ENCODE peak calls at places on chromosome 1, in four cellular contexts. W, B, R and E are unnamed samples. For H3K4me1, the result is how much of the 10 kb centered on the place peaks cover.

GRCh38 chr1:76190749-76191424 is 116.3 kb downstream of the ST6GALNAC3 start:
- DNase-seq in W (no peak), B (no peak), R (no peak), E (no peak)

GRCh38 chr1:77416692-77417450 is 135.1 kb downstream of the AK5 start:
- DNase-seq in W (peak), B (no peak), R (no peak), E (peak)

GRCh38 chr1:117886101-117886795 is 43.2 kb downstream of the GDAP2 start:
- DNase-seq in W (no peak), B (no peak), R (no peak), E (no peak)

GRCh38 chr1:69814926-69815325 is 247.2 kb downstream of the LRRC7 start:
- DNase-seq in W (no peak), B (no peak), R (no peak), E (no peak)

GRCh38 chr1:90969241-90969640 is 52.6 kb downstream of the ZNF644 start:
- DNase-seq in W (no peak), B (no peak), R (no peak), E (no peak)

GRCh38 chr1:66542811-66543767 is 9.1 kb downstream of the SGIP1 start:
- DNase-seq in W (no peak), B (peak), R (peak), E (peak)

GRCh38 chr1:92483442-92484170 is 3.1 kb downstream of the GFI1 start:
- DNase-seq in W (peak), B (no peak), R (no peak), E (peak)

GRCh38 chr1:241847540-241847795 is 536 bp upstream of the EXO1 start:
- DNase-seq in W (no peak), B (no peak), R (no peak), E (no peak)

GRCh38 chr1:169368406-169368769 is 393 bp downstream of the BLZF1 start:
- DNase-seq in W (no peak), B (peak), R (peak), E (no peak)

GRCh38 chr1:27519341-27520258 is 29.6 kb upstream of the WASF2 start:
- DNase-seq in W (no peak), B (no peak), R (peak), E (no peak)

GRCh38 chr1:8862528-8862927 is 16.0 kb downstream of the ENO1 start:
- DNase-seq in W (peak), B (no peak), R (no peak), E (peak)

GRCh38 chr1:8121261-8122159 is 95.4 kb upstream of the ERRFI1 start:
- DNase-seq in W (peak), B (peak), R (peak), E (no peak)

GRCh38 chr1:49339043-49339442 is 562.4 kb upstream of the BEND5 start:
- DNase-seq in W (no peak), B (no peak), R (no peak), E (no peak)

GRCh38 chr1:212561501-212561931 is 47.0 kb upstream of the ATF3 start:
- DNase-seq in W (no peak), B (no peak), R (peak), E (no peak)

GRCh38 chr1:89022167-89022959 is at the start of gene GBP3:
- DNase-seq in W (no peak), B (no peak), R (no peak), E (no peak)

GRCh38 chr1:4001461-4001860 is 101.4 kb upstream of the C1orf174 start:
- DNase-seq in W (no peak), B (no peak), R (no peak), E (no peak)

GRCh38 chr1:80402636-80403035 is 1396.1 kb upstream of the ADGRL4 start:
- DNase-seq in W (no peak), B (no peak), R (no peak), E (no peak)

GRCh38 chr1:64092851-64093371 is 110.5 kb upstream of the UBE2U start:
- DNase-seq in W (no peak), B (no peak), R (no peak), E (peak)

GRCh38 chr1:59730759-59731478 is 83.8 kb upstream of the HOOK1 start:
- DNase-seq in W (peak), B (peak), R (peak), E (peak)

GRCh38 chr1:54135436-54136120 is 17.2 kb downstream of the CDCP2 start:
- DNase-seq in W (no peak), B (no peak), R (no peak), E (no peak)
- H3K4me1 ChIP-seq in W (under half), B (under half), R (under half), E (under half)

GRCh38 chr1:161987303-161987702 is 36.4 kb downstream of the OLFML2B start:
- DNase-seq in W (no peak), B (no peak), R (no peak), E (no peak)

GRCh38 chr1:161987872-161988271 is 35.8 kb downstream of the OLFML2B start:
- DNase-seq in W (no peak), B (no peak), R (no peak), E (no peak)

GRCh38 chr1:161986328-161986727 is 37.3 kb downstream of the OLFML2B start:
- DNase-seq in W (no peak), B (no peak), R (no peak), E (peak)

GRCh38 chr1:161983725-161984124 is 39.9 kb downstream of the OLFML2B start:
- DNase-seq in W (no peak), B (no peak), R (no peak), E (no peak)

DNA sequence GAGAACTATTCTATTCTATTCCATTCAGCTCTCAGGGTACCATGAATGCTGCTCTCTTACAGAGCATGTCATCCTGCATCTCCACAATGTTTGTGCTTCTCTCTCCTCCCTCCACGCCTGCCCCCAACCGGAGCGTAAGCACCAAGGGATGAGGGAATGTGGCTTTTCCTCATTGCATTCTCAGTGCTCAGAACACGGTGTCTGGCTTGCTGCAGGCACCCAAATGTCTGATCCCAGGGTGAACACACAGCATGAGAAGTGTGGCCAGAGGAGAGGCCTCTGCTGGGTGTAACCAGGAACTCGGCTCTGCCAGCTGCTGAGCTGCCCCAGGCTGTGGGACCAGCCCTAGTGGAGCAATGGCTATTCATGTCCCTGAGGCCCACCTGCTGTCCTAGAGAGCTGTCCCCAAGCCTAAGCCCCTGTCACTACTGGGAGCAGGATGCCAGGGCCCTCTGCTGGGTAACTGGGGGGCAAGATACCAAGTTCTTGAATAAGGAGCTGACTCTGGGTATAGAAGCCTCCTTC is 38.3 kb downstream of the OLFML2B start:
- DNase-seq in W (no peak), B (no peak), R (no peak), E (no peak)
- H3K4me1 ChIP-seq in W (under half), B (under half), R (under half), E (under half)

DNA sequence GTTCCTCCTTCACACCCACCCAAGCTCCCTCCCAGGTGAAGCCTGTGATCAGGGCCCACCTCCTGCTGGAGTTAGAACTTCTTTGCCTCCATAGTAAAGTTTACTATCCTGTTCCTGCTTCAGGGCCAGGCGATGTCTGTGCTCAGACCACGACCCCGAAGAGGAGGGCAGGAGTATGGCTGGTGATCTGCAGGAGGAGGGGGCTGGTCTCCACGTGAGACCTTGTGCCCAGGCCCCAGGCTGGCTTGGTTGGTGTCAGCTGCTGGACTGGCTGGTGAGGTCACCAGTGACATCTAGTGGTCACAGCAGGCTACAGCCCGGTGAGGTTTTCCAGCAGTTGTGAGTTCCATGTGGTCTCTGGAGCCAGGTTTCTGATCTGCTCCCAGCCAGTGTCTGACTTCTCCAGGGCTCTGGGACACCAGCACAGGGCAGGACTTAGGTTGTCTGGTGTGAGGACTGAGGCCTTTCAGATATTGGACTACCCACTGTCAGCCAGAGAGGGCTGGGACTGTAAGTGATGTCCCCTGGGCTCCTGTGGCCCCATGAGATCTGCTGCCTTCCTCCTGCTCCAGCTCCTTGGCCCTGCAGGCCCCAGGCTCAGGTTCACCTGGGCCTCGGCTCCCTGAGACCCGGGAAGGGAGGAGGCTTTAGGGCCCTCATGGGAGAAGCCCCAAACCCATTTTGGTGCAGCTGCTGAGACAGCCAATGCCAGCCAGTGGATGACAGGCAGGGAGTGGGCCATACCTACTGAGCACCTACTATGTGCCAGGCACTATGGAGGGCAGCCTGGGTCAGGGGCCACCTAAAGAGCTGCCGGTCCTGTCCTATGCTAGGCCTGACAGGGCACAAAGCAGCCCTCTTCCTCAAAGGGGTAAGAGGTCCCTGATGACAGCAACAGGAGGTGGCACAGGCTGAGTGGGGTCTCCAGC is 6.0 kb upstream of the UBL4B start:
- DNase-seq in W (peak), B (peak), R (peak), E (peak)
- H3K4me1 ChIP-seq in W (under half), B (under half), R (under half), E (under half)

DNA sequence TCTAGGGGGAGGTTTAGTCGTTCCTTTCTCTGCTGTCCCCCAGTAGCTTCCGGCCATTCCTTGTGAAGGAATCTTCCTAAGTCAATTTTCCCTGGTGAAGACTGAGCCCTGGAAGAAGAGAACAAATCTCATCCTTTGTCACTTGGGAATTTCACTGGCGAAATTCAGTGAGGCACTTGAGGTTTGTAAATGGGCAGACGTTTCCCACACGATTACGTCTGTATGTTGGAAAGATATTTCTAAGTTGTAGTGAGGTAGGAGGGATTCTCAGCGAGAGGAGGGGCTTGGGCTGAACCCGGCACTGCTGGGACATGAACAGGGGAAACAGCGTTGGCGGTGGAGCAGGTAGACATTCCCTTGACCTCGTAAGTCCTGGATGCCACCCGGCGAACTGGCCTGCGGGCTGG is 47.2 kb downstream of the GALNT2 start:
- DNase-seq in W (no peak), B (no peak), R (peak), E (no peak)
- H3K4me1 ChIP-seq in W (under half), B (half or more), R (under half), E (under half)

GRCh38 chr1:201487742-201488141 is 18.8 kb upstream of the PHLDA3 start:
- DNase-seq in W (no peak), B (no peak), R (no peak), E (no peak)
- H3K4me1 ChIP-seq in W (under half), B (half or more), R (under half), E (under half)

GRCh38 chr1:200040516-200041138 is 13.1 kb downstream of the NR5A2 start:
- DNase-seq in W (peak), B (no peak), R (no peak), E (no peak)
- H3K4me1 ChIP-seq in W (under half), B (half or more), R (under half), E (under half)